ENCODE peak calls at places on chromosomes 3 and 15, in six cellular contexts. O, R, D, F, S and E are unnamed samples.
A peak's percentile ranks its signal among the peaks of the same experiment; 100 is the strongest.

GRCh38 chr15:63469190-63469589 is 35.2 kb upstream of the USP3 start:
- DNase-seq in S (no peak), R (no peak), D (no peak), F (no peak), O (no peak), E (no peak)

GRCh38 chr15:31264534-31265089 is 62.0 kb upstream of the KLF13 start:
- DNase-seq in O (no peak), S (no peak), F (no peak), R (peak; percentile 24), D (no peak), E (no peak)

GRCh38 chr15:25783607-25784131 is 79.5 kb downstream of the ATP10A start:
- DNase-seq in O (no peak), F (peak; percentile 49), R (no peak), D (no peak), S (no peak), E (no peak)

GRCh38 chr15:80549191-80549590 is 145.0 kb downstream of the ARNT2 start:
- DNase-seq in S (no peak), O (no peak), F (no peak), R (no peak), D (no peak), E (no peak)

GRCh38 chr3:37214076-37214475 is 39.7 kb upstream of the LRRFIP2 start:
- DNase-seq in R (no peak), S (no peak), D (no peak), F (no peak), O (no peak), E (no peak)

GRCh38 chr15:98433302-98433701 is 215.0 kb upstream of the IGF1R start:
- DNase-seq in O (no peak), R (no peak), D (no peak), S (no peak), F (no peak), E (no peak)

GRCh38 chr15:94453227-94453626 is 221.9 kb downstream of the MCTP2 start:
- DNase-seq in D (no peak), O (no peak), R (no peak), F (no peak), S (no peak), E (no peak)

GRCh38 chr3:31968927-31969418 is 12.1 kb downstream of the OSBPL10 start:
- DNase-seq in D (no peak), F (peak; percentile 90), R (no peak), S (no peak), O (no peak), E (peak; percentile 66)

GRCh38 chr3:138673641-138674040 is 65.1 kb downstream of the FAIM start:
- DNase-seq in D (no peak), R (no peak), F (peak; percentile 10), S (no peak), O (no peak), E (no peak)

GRCh38 chr3:32856355-32856889 is 38.6 kb downstream of the TRIM71 start:
- DNase-seq in S (no peak), R (peak; percentile 59), D (no peak), O (no peak), F (peak; percentile 29), E (no peak)

GRCh38 chr3:115784739-115785571 is 161.6 kb downstream of the GAP43 start:
- DNase-seq in R (no peak), D (no peak), F (no peak), O (no peak), S (no peak), E (no peak)

GRCh38 chr3:72485649-72486048 is 362.6 kb downstream of the SHQ1 start:
- DNase-seq in D (no peak), S (no peak), O (no peak), F (no peak), R (no peak), E (no peak)

GRCh38 chr3:133469140-133469731 is 69.4 kb downstream of the BFSP2 start:
- DNase-seq in O (no peak), F (no peak), R (no peak), D (no peak), S (peak; percentile 55), E (no peak)

GRCh38 chr15:39887832-39888231 is 32.2 kb downstream of the GPR176 start:
- DNase-seq in D (no peak), F (peak; percentile 50), R (peak; percentile 29), O (no peak), S (peak; percentile 44), E (no peak)

GRCh38 chr15:98939311-98940080 is 68.1 kb downstream of the PGPEP1L start:
- DNase-seq in D (no peak), F (no peak), O (no peak), R (no peak), S (no peak), E (no peak)

GRCh38 chr3:147139341-147139740 is 267.0 kb downstream of the ZIC4 start:
- DNase-seq in D (no peak), S (no peak), F (no peak), R (no peak), O (no peak), E (no peak)

GRCh38 chr3:188001052-188001567 is 152.8 kb upstream of the LPP start:
- DNase-seq in F (no peak), R (no peak), O (no peak), D (no peak), S (no peak), E (no peak)

GRCh38 chr15:49309889-49310288 is 113.2 kb upstream of the FGF7 start:
- DNase-seq in F (no peak), R (no peak), D (no peak), O (no peak), S (no peak), E (no peak)

GRCh38 chr15:78680416-78681068 is 39.5 kb upstream of the CHRNB4 start:
- DNase-seq in S (no peak), D (no peak), R (no peak), F (no peak), O (no peak), E (no peak)

GRCh38 chr15:78175333-78175732 is 26.2 kb downstream of the IDH3A start:
- DNase-seq in F (no peak), R (no peak), D (no peak), O (no peak), S (no peak), E (no peak)

GRCh38 chr15:79529441-79529840 is 97.3 kb downstream of the MINAR1 start:
- DNase-seq in D (no peak), S (no peak), R (no peak), F (no peak), O (no peak), E (peak; percentile 72)

GRCh38 chr3:7978104-7978457 is 523.5 kb upstream of the LMCD1 start:
- DNase-seq in F (no peak), S (no peak), O (no peak), D (no peak), R (no peak), E (no peak)

GRCh38 chr3:3342141-3342540 is 162.7 kb upstream of the CRBN start:
- DNase-seq in D (no peak), O (no peak), F (no peak), S (no peak), R (no peak), E (no peak)

DNA sequence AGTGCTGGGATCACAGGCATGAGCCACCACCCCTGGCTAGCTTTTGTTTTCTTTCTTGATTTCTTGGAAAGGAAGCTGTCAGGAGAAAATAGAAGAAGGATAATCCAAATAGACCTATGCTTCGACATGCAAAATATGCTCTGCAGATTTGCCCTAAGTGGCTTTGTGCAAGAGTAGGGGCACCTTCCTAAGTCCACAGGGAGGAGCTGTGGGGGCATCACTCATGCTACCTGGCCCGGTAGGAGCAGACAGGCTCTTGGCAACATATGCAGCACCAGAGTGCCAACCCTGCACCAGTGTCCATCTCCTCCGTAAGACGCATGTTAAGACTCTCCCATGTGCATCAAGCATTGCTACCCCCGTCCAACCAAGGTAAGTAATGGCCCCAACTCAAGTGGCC is 190.7 kb upstream of the UBE2E1 start:
- DNase-seq in O (no peak), S (no peak), F (peak; percentile 11), R (no peak), D (no peak), E (no peak)
- TF ChIP-seq CTCF in O (no peak), S (no peak), F (no peak), R (no peak), D (no peak), E (no peak)

DNA sequence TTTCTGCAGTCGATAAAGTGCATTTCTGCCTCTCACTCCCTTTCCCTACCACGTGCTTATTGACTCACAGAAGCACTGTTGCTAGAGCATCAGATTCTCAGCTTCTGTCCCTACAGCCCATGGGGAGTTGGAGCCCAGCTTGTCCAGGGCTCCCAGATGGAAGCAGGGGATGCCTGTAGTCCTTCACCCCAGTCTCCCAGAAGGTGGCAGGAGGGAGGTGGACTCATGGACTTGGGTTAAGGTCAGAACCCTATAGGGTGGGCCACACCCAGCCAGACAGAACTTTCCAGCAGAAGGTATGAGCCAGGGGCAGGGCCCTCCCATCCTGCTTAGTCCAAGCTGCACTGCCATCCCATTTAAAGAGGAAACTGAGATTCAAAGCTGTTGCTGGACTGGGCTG is 33.1 kb upstream of the SEMA3F start:
- DNase-seq in S (no peak), O (no peak), R (no peak), D (no peak), F (no peak), E (no peak)
- TF ChIP-seq POLR2A in S (no peak), O (no peak), R (no peak), D (no peak), F (no peak), E (no peak)

GRCh38 chr3:11565932-11566331 is 77.8 kb downstream of the VGLL4 start:
- DNase-seq in D (no peak), S (no peak), O (no peak), F (no peak), R (no peak), E (no peak)

GRCh38 chr3:11565492-11565891 is 78.2 kb downstream of the VGLL4 start:
- DNase-seq in O (no peak), S (no peak), D (no peak), R (no peak), F (no peak), E (no peak)

GRCh38 chr3:11566478-11566877 is 77.2 kb downstream of the VGLL4 start:
- DNase-seq in R (no peak), S (no peak), F (no peak), O (no peak), D (no peak), E (no peak)

GRCh38 chr3:11567516-11568467 is 75.9 kb downstream of the VGLL4 start:
- DNase-seq in O (peak; percentile 50), S (no peak), D (no peak), F (peak; percentile 56), R (no peak), E (no peak)

DNA sequence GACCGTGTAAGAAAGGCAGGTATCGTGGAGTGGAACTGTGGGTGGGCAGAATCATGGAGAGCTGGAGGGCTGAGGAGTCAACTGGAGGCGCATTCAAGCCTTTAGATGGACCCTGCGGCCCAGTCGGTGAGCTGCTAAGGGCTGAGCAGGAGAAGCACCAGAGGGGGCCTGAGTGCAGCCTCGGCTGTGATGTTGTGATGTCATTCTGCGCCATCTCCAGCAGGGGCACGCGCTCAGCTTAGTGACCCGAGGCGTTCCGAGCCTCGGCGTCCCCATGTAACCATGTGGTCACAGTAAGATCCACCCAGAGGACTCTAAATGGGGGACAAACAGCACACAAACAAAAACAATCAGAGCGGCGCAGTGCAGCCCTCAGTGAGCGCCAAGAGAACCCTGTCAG is 76.8 kb downstream of the VGLL4 start:
- DNase-seq in S (no peak), D (no peak), F (no peak), O (no peak), R (no peak), E (no peak)
- TF ChIP-seq CTCF in S (no peak), D (no peak), F (no peak), O (no peak), R (no peak), E (no peak)

DNA sequence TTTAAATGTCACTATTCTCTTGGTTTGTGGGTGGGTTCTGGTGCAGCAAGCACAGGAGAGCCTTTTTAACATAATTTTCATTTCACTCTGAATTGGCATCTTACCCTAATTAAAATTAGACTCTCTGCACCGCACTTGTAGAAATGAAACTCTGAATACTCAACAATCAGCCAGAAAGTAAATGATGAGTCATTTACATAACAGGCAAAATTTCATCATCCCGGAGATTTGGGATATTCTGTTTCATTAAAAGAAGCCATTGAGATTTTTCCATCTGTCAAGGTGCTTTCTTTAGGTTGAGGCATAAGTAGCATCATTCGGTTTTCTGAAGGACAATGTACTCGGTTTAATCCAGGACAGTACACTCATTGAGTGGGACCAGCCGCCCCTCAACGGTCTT is 111.0 kb downstream of the RFTN1 start:
- DNase-seq in S (no peak), R (no peak), F (no peak), O (no peak), D (no peak), E (no peak)
- TF ChIP-seq POLR2A in S (no peak), R (no peak), F (no peak), O (no peak), D (no peak), E (no peak)